ENCODE peak calls at places on chromosomes 12 and 14, in eight cellular contexts. U is PC-9; X is stimulated activated CD4-positive, alpha-beta T cell treated with anti-CD3 and anti-CD28 coated beads, Interleukin-12 subunit alpha, Interleukin-12 subunit beta, amount 100 ng/mL, for 4 hours; S is COR-L47; G is progenitor cell of endocrine pancreas; I is HuH-7; O is MCF 10A; B is Ammon's horn. Q is an unnamed sample.

GRCh38 chr12:40224439-40225291 is at the start of gene LRRK2:
- DNase-seq in U (peak), X (peak), S (peak), G (peak), I (peak), O (peak), B (peak), Q (peak)

GRCh38 chr12:48160807-48161206 is 3.5 kb upstream of the ASB8 start:
- DNase-seq in U (no peak), X (no peak), S (no peak), G (no peak), I (no peak), O (no peak), B (peak), Q (no peak)

GRCh38 chr12:101823891-101824290 is 6.9 kb downstream of the GNPTAB start:
- DNase-seq in U (no peak), X (peak), S (peak), G (no peak), I (peak), O (peak), B (peak), Q (peak)

GRCh38 chr12:79618848-79619404 is 71.8 kb downstream of the PAWR start:
- DNase-seq in U (no peak), X (no peak), S (no peak), G (no peak), I (no peak), O (peak), B (no peak), Q (peak)

GRCh38 chr14:78164226-78164853 is 5.8 kb upstream of the NRXN3 start:
- DNase-seq in U (peak), X (no peak), S (peak), G (peak), I (peak), O (peak), B (peak), Q (peak)

GRCh38 chr12:92927436-92928116 is 1.5 kb downstream of the EEA1 start:
- DNase-seq in U (no peak), X (no peak), S (no peak), G (no peak), I (peak), O (peak), B (peak), Q (peak)

GRCh38 chr12:26614217-26614616 is 218.8 kb downstream of the ITPR2 start:
- DNase-seq in U (peak), X (peak), S (peak), G (no peak), I (peak), O (peak), B (peak), Q (peak)

GRCh38 chr12:68750506-68750905 is 4.5 kb downstream of the SLC35E3 start:
- DNase-seq in U (no peak), X (no peak), S (no peak), G (no peak), I (no peak), O (no peak), B (peak), Q (no peak)

GRCh38 chr12:31466768-31467167 is 124.2 kb downstream of the DENND5B start:
- DNase-seq in U (no peak), X (no peak), S (no peak), G (no peak), I (no peak), O (no peak), B (no peak), Q (no peak)

GRCh38 chr14:85131523-85131922 is 398.4 kb upstream of the FLRT2 start:
- DNase-seq in U (peak), X (no peak), S (peak), G (no peak), I (peak), O (peak), B (no peak), Q (no peak)